ENCODE peak calls at places on chromosomes 16 and 17, in four cellular contexts. One of them, this sample, is unnamed.
A peak's percentile ranks its signal among the peaks of the same experiment; 100 is the strongest.

GRCh38 chr16:28845173-28846079 is 722 bp downstream of the TUFM start:
- DNase-seq in IMR-90: peak; percentile 12
- DNase-seq in GM12878: no peak
- DNase-seq in A549: peak; percentile 50
- DNase-seq in this sample: peak; percentile 83

GRCh38 chr17:51997723-51998122 is 160.8 kb downstream of the CA10 start:
- DNase-seq in A549: no peak
- DNase-seq in GM12878: no peak
- DNase-seq in IMR-90: no peak
- DNase-seq in this sample: no peak

GRCh38 chr16:47920709-47921108 is 235.1 kb downstream of the ABCC12 start:
- DNase-seq in IMR-90: no peak
- DNase-seq in GM12878: no peak
- DNase-seq in A549: peak; percentile 20
- DNase-seq in this sample: no peak

GRCh38 chr17:77001487-77001886 is 133.3 kb downstream of the MGAT5B start:
- DNase-seq in GM12878: no peak
- DNase-seq in A549: no peak
- DNase-seq in IMR-90: no peak
- DNase-seq in this sample: no peak

GRCh38 chr17:73503560-73503959 is 140.7 kb downstream of the SDK2 start:
- DNase-seq in IMR-90: no peak
- DNase-seq in GM12878: no peak
- DNase-seq in A549: no peak
- DNase-seq in this sample: peak; percentile 53

GRCh38 chr17:74446551-74447500 is 14.9 kb downstream of the GPRC5C start:
- DNase-seq in A549: no peak
- DNase-seq in GM12878: no peak
- DNase-seq in IMR-90: no peak
- DNase-seq in this sample: no peak

GRCh38 chr17:77844681-77845080 is 113.8 kb upstream of the TNRC6C start:
- DNase-seq in A549: no peak
- DNase-seq in IMR-90: no peak
- DNase-seq in GM12878: no peak
- DNase-seq in this sample: no peak

GRCh38 chr16:75130150-75130771 is 13.7 kb upstream of the LDHD start:
- DNase-seq in IMR-90: no peak
- DNase-seq in A549: no peak
- DNase-seq in GM12878: no peak
- DNase-seq in this sample: peak; percentile 58

GRCh38 chr16:58462089-58462488 is 37.9 kb upstream of the NDRG4 start:
- DNase-seq in A549: no peak
- DNase-seq in GM12878: no peak
- DNase-seq in IMR-90: no peak
- DNase-seq in this sample: no peak

GRCh38 chr17:61415374-61416210 is 15.9 kb downstream of the TBX2 start:
- DNase-seq in A549: no peak
- DNase-seq in GM12878: no peak
- DNase-seq in IMR-90: peak; percentile 37
- DNase-seq in this sample: no peak

GRCh38 chr16:10961231-10961630 is 16.9 kb downstream of the CLEC16A start:
- DNase-seq in A549: no peak
- DNase-seq in GM12878: no peak
- DNase-seq in IMR-90: peak; percentile 95
- DNase-seq in this sample: no peak

GRCh38 chr16:88510091-88510719 is 57.1 kb downstream of the ZFPM1 start:
- DNase-seq in GM12878: no peak
- DNase-seq in IMR-90: no peak
- DNase-seq in A549: no peak
- DNase-seq in this sample: no peak

GRCh38 chr17:48624544-48625501 is 1.3 kb downstream of the HOXB9 start:
- DNase-seq in GM12878: no peak
- DNase-seq in A549: peak; percentile 50
- DNase-seq in IMR-90: no peak
- DNase-seq in this sample: peak; percentile 66

GRCh38 chr16:81546781-81547180 is 102.2 kb downstream of the CMIP start:
- DNase-seq in A549: no peak
- DNase-seq in GM12878: no peak
- DNase-seq in IMR-90: no peak
- DNase-seq in this sample: no peak

GRCh38 chr17:31575043-31575442 is 183.6 kb downstream of the RAB11FIP4 start:
- DNase-seq in GM12878: no peak
- DNase-seq in IMR-90: no peak
- DNase-seq in A549: no peak
- DNase-seq in this sample: no peak

GRCh38 chr16:5041604-5042133 is 7.9 kb upstream of the NAGPA start:
- DNase-seq in GM12878: peak; percentile 41
- DNase-seq in IMR-90: peak; percentile 83
- DNase-seq in A549: no peak
- DNase-seq in this sample: no peak

GRCh38 chr17:56373981-56374380 is 219.5 kb upstream of the NOG start:
- DNase-seq in GM12878: no peak
- DNase-seq in A549: no peak
- DNase-seq in IMR-90: no peak
- DNase-seq in this sample: no peak

GRCh38 chr17:64200080-64201042 is 62.7 kb downstream of the TEX2 start:
- DNase-seq in IMR-90: peak; percentile 67
- DNase-seq in GM12878: peak; percentile 19
- DNase-seq in A549: no peak
- DNase-seq in this sample: no peak

GRCh38 chr16:11224894-11225676 is 30.9 kb downstream of the SOCS1 start:
- DNase-seq in IMR-90: peak; percentile 28
- DNase-seq in A549: no peak
- DNase-seq in GM12878: peak; percentile 88
- DNase-seq in this sample: no peak

GRCh38 chr17:43033947-43034622 is 9.1 kb downstream of the RND2 start:
- DNase-seq in A549: no peak
- DNase-seq in GM12878: no peak
- DNase-seq in IMR-90: no peak
- DNase-seq in this sample: no peak

GRCh38 chr17:40551091-40551873 is 14.0 kb downstream of the CCR7 start:
- DNase-seq in GM12878: no peak
- DNase-seq in A549: peak; percentile 99
- DNase-seq in IMR-90: peak; percentile 100
- DNase-seq in this sample: no peak

GRCh38 chr17:39704821-39705551 is 5.1 kb downstream of the ERBB2 start:
- DNase-seq in GM12878: no peak
- DNase-seq in A549: peak; percentile 40
- DNase-seq in IMR-90: peak; percentile 50
- DNase-seq in this sample: no peak

GRCh38 chr16:79172306-79172705 is 428.2 kb downstream of the MAF start:
- DNase-seq in GM12878: no peak
- DNase-seq in IMR-90: no peak
- DNase-seq in A549: no peak
- DNase-seq in this sample: no peak

GRCh38 chr16:67015317-67015731 is 13.6 kb upstream of the CBFB start:
- DNase-seq in GM12878: no peak
- DNase-seq in IMR-90: no peak
- DNase-seq in A549: peak; percentile 45
- DNase-seq in this sample: no peak

GRCh38 chr17:65346166-65346565 is 209.0 kb downstream of the RGS9 start:
- DNase-seq in GM12878: no peak
- DNase-seq in A549: no peak
- DNase-seq in IMR-90: no peak
- DNase-seq in this sample: no peak

GRCh38 chr17:55289978-55290377 is 25.2 kb downstream of the HLF start:
- DNase-seq in A549: no peak
- DNase-seq in GM12878: no peak
- DNase-seq in IMR-90: no peak
- DNase-seq in this sample: no peak

GRCh38 chr16:49473773-49474172 is 100.2 kb downstream of the C16orf78 start:
- DNase-seq in IMR-90: no peak
- DNase-seq in A549: no peak
- DNase-seq in GM12878: no peak
- DNase-seq in this sample: no peak

GRCh38 chr16:84541999-84542876 is 37.8 kb upstream of the MEAK7 start:
- DNase-seq in A549: no peak
- DNase-seq in GM12878: no peak
- DNase-seq in IMR-90: peak; percentile 41
- DNase-seq in this sample: no peak

GRCh38 chr17:10121971-10122707 is 76.3 kb downstream of the GAS7 start:
- DNase-seq in A549: no peak
- DNase-seq in IMR-90: peak; percentile 19
- DNase-seq in GM12878: peak; percentile 19
- DNase-seq in this sample: no peak

DNA sequence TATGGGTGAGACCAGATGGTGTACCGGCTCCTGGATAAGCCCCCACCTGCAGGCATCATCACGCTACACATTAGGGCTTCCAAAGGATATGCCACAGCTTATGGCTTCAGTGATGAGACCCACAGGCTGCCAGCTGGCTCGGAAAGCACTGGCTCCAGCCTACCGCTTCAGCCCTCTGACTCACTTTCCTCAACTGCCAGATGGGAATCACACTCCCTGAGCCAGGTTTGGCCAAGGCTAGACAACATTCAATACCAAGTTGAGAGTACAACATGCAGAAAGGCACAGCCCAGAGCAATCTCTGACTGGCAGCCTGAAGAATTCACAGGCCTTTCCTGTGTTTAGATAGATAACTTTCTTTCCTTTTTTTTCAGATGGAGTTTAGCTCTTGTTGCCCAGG is 10.3 kb downstream of the CENPV start:
- DNase-seq in GM12878: no peak
- DNase-seq in A549: no peak
- DNase-seq in IMR-90: peak; percentile 70
- DNase-seq in this sample: no peak
- TF ChIP-seq ELK1 in GM12878: no peak
- TF ChIP-seq ELK1 in A549: no peak
- TF ChIP-seq ELK1 in IMR-90: no peak
- TF ChIP-seq ELK1 in this sample: no peak

DNA sequence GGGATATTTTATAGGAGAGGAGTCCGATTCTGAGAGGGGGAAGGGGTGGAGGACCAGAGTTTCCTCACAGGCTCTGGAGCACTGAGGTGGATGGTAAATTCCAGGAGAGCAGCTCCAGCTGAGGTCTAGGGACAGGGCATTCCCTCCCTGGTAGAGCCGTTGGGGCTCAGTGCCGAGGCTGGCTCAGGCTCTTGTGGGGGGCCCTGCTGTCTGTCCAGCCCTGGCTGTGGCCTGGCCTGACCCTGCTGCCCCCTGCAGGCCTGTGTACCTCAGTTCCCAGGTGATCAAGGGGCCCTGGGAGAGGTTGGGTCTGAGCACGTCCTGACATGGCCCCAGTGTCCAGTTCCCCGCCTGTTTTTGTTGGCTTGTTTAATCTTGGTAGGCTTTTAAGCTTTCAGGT is 16.8 kb downstream of the ZNF750 start:
- DNase-seq in GM12878: no peak
- DNase-seq in A549: no peak
- DNase-seq in IMR-90: no peak
- DNase-seq in this sample: peak; percentile 48
- TF ChIP-seq ELK1 in GM12878: no peak
- TF ChIP-seq ELK1 in A549: no peak
- TF ChIP-seq ELK1 in IMR-90: no peak
- TF ChIP-seq ELK1 in this sample: no peak

DNA sequence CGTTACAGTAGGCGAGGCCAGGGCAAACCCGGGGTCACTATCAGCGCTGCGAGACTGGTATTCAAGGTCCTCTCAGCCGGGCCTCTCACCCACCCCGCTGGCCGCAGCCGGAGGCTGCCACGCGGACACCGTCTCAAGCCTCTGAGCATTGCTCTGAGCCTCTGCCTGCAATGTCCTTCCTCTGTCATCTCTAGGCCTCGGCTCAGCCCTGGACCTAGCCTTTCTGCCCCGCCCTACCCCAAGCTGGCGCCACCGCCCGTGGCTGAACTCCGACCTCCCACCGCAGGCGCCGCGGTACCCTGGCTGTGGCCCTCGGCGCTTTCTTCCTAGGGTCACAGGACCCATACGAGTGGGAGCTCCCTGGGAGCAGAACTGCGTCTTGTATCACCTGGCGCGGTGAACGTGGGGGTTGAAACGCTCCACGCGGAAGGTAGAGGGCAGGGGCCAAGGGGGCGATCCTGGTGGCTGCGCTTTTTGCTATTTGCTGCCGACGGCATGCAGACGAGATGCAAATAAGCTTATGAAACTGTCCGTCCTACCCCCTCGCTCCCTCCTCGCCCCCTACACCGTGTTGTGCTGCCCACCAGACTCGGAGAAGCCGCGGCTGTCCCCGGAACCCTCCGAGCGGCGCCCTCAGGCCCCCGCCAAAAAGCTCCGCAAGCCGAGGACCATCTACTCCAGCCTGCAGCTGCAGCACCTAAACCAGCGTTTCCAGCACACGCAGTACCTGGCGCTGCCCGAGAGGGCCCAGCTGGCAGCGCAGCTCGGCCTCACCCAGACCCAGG is 3.7 kb downstream of the DLX4 start:
- DNase-seq in IMR-90: no peak
- DNase-seq in GM12878: no peak
- DNase-seq in A549: no peak
- DNase-seq in this sample: no peak
- TF ChIP-seq ELK1 in IMR-90: no peak
- TF ChIP-seq ELK1 in GM12878: no peak
- TF ChIP-seq ELK1 in A549: no peak
- TF ChIP-seq ELK1 in this sample: no peak

GRCh38 chr16:70601576-70602575 is 44.5 kb upstream of the IL34 start:
- DNase-seq in A549: no peak
- DNase-seq in IMR-90: peak; percentile 24
- DNase-seq in GM12878: no peak
- DNase-seq in this sample: no peak
- TF ChIP-seq ELK1 in A549: no peak
- TF ChIP-seq ELK1 in IMR-90: no peak
- TF ChIP-seq ELK1 in GM12878: no peak
- TF ChIP-seq ELK1 in this sample: no peak